ENCODE peak calls at places on chromosomes 4 and X, in ten cellular contexts. O is uterus, G is PC-9, E is fibroblast of lung, M is cardiac muscle cell, R is breast epithelium, B is heart left ventricle, N is mesendoderm, U is colonic mucosa, Z is brain microvascular endothelial cell. K is an unnamed sample.

GRCh38 chr4:152680988-152681731 is 1.4 kb upstream of the TMEM154 start:
- DNase-seq in O (no peak), G (peak; percentile 85), E (peak; percentile 95), M (no peak), R (no peak), B (no peak), N (peak; percentile 93), U (no peak), Z (peak; percentile 82), K (peak; percentile 88)

GRCh38 chr4:173420821-173421220 is 21.9 kb upstream of the SCRG1 start:
- DNase-seq in O (no peak), G (no peak), E (peak; percentile 82), M (no peak), R (no peak), B (no peak), N (no peak), U (no peak), Z (no peak), K (no peak)

GRCh38 chrX:74493806-74494205 is 72.5 kb downstream of the SLC16A2 start:
- DNase-seq in O (no peak), G (no peak), E (no peak), M (no peak), R (no peak), B (no peak), N (no peak), U (no peak), Z (no peak), K (no peak)

GRCh38 chrX:130086414-130087207 is 23.7 kb downstream of the ELF4 start:
- DNase-seq in O (no peak), G (no peak), E (no peak), M (no peak), R (no peak), B (no peak), N (no peak), U (no peak), Z (no peak), K (no peak)

GRCh38 chrX:151753313-151754041 is 18.9 kb downstream of the CNGA2 start:
- DNase-seq in O (peak; percentile 59), G (peak; percentile 79), E (peak; percentile 58), M (peak; percentile 73), R (peak; percentile 59), B (peak; percentile 49), N (peak; percentile 59), U (peak; percentile 34), Z (peak; percentile 40), K (no peak)

GRCh38 chrX:68133181-68133580 is 300.1 kb downstream of the OPHN1 start:
- DNase-seq in O (no peak), G (no peak), E (no peak), M (no peak), R (no peak), B (no peak), N (no peak), U (no peak), Z (no peak), K (no peak)

GRCh38 chrX:14354541-14354940 is 174.8 kb upstream of the GLRA2 start:
- DNase-seq in O (no peak), G (no peak), E (no peak), M (no peak), R (no peak), B (no peak), N (no peak), U (no peak), Z (peak; percentile 24), K (no peak)

GRCh38 chr4:52572936-52573485 is 86.1 kb downstream of the USP46 start:
- DNase-seq in O (no peak), G (no peak), E (peak; percentile 88), M (no peak), R (no peak), B (no peak), N (no peak), U (no peak), Z (no peak), K (no peak)

DNA sequence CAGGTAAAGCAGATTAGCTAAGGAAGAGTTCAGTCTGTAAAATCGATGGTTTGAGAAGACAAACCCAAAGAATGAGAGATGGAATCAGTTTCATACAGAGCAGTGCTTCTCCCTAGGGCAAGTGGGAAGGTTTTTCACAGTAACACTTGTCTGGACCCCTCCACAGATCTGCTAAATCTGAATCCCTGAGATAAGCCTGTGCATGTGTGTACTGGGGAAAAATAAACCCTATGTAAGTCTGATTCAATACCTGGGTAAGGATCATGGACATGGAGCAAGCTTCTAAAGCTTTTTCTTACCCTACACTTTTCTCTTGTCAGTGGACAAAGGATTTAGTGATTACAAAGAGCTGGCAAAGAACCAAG is 13.6 kb downstream of the ELOVL6 start:
- DNase-seq in O (no peak), G (no peak), E (no peak), M (no peak), R (no peak), B (no peak), N (no peak), U (no peak), Z (no peak), K (no peak)
- H3K36me3 ChIP-seq in O (no peaks in the 10 kb centered on the region), G (no peaks in the 10 kb centered on the region), E (no peaks in the 10 kb centered on the region), M (no peaks in the 10 kb centered on the region), R (no peaks in the 10 kb centered on the region), B (no peaks in the 10 kb centered on the region), N (no peaks in the 10 kb centered on the region), U (no peaks in the 10 kb centered on the region), Z (no peaks in the 10 kb centered on the region), K (no peaks in the 10 kb centered on the region)

GRCh38 chr4:4416981-4417380 is 30.1 kb downstream of the NSG1 start:
- DNase-seq in O (no peak), G (no peak), E (no peak), M (no peak), R (no peak), B (no peak), N (no peak), U (no peak), Z (no peak), K (no peak)

GRCh38 chr4:4417886-4418285 is 31.0 kb downstream of the NSG1 start:
- DNase-seq in O (no peak), G (no peak), E (no peak), M (no peak), R (peak; percentile 30), B (peak; percentile 6), N (no peak), U (no peak), Z (no peak), K (no peak)

GRCh38 chr4:4419896-4420295 is 33.0 kb downstream of the NSG1 start:
- DNase-seq in O (peak; percentile 5), G (no peak), E (no peak), M (no peak), R (peak; percentile 36), B (peak; percentile 10), N (no peak), U (no peak), Z (no peak), K (no peak)

GRCh38 chr4:4420421-4420820 is 33.5 kb downstream of the NSG1 start:
- DNase-seq in O (peak; percentile 3), G (no peak), E (no peak), M (no peak), R (peak; percentile 31), B (no peak), N (no peak), U (no peak), Z (no peak), K (no peak)

DNA sequence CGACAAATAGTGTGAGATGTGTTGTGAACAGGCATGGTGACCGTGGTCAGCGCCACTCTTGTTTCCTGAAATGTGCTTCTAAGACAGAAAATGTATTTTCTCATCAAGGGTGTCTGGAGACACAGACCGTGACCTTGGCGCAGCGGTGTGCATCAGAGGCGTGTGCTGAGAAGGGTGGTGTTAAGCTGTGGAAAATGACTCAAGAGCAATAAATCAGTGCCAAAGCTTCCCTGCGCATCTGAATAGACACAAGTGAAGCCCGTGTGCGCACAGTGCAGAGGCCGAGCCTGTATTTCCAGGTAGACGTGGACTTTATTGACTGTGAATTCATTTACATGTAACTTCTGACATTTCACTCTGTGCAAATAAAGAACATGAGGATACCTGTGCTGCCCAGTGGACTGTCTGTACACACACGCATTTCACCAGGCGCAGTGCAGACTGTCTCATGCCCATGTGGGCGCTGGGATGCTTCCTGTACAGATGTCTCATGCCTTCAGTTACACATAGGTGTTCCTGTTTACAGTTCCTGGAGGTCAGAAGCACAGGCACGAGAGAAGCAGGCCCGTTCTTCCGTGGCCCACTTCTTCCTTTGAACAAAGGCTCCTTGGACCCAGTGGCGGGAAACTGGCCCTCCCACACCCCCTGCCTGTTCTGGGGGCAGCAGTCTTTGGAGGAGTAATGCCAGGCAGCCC is 31.9 kb downstream of the NSG1 start:
- DNase-seq in O (no peak), G (no peak), E (no peak), M (no peak), R (peak; percentile 19), B (peak; percentile 9), N (no peak), U (no peak), Z (no peak), K (peak; percentile 10)
- H3K36me3 ChIP-seq in O (no peaks in the 10 kb centered on the region), G (no peaks in the 10 kb centered on the region), E (peaks cover 8% of the 10 kb centered on the region), M (peaks cover 17% of the 10 kb centered on the region), R (no peaks in the 10 kb centered on the region), B (peaks cover 62% of the 10 kb centered on the region), N (no peaks in the 10 kb centered on the region), U (peaks cover 10% of the 10 kb centered on the region), Z (peaks cover 20% of the 10 kb centered on the region), K (peaks cover 2% of the 10 kb centered on the region)

DNA sequence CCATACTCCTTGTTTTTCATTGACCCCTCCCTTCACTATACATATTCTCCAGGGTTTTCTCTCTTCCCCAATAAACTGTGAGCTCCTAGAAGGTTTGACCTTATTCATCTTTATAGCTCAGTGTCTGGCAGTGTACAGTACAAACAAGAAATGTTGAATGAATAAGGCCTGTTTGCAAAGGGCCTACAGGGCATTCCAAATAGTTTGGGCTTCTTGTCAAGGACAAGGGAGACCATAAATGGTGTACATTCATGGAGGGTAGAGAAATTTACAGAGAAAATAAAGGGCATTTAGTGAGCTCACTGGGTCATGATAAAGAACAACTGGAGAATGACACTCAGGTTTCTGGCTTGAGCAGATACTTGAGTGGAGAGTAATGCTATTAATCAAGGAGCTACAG is 47.5 kb upstream of the EIF1AX start:
- DNase-seq in O (no peak), G (no peak), E (no peak), M (no peak), R (no peak), B (no peak), N (no peak), U (no peak), Z (no peak), K (no peak)
- H3K36me3 ChIP-seq in O (no peaks in the 10 kb centered on the region), G (no peaks in the 10 kb centered on the region), E (no peaks in the 10 kb centered on the region), M (no peaks in the 10 kb centered on the region), R (no peaks in the 10 kb centered on the region), B (peaks cover 85% of the 10 kb centered on the region), N (no peaks in the 10 kb centered on the region), U (no peaks in the 10 kb centered on the region), Z (no peaks in the 10 kb centered on the region), K (no peaks in the 10 kb centered on the region)

DNA sequence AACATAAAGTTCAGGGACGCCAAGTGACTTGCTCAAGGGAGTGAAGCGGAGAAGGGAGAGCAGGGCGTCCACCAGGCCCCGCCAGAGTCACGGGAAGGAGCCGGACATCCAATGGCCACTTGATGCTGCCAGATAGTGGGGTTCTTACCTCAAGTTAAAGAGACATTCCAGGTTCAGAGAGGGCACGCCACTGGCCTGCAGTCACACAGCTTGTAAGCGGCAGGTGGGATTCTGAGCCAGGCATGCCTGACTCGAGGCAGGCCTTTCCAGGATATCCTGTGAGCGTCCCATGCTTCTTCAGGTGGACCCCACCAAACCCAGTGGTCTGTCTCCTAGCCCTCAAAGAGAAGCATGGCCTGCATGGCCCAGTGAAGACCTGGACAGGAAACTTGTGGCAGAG is 2.4 kb downstream of the MAN2B2 start:
- DNase-seq in O (no peak), G (no peak), E (no peak), M (no peak), R (no peak), B (no peak), N (no peak), U (no peak), Z (no peak), K (no peak)
- H3K36me3 ChIP-seq in O (no peaks in the 10 kb centered on the region), G (no peaks in the 10 kb centered on the region), E (peaks cover 14% of the 10 kb centered on the region), M (peaks cover 6% of the 10 kb centered on the region), R (no peaks in the 10 kb centered on the region), B (peaks cover 32% of the 10 kb centered on the region), N (no peaks in the 10 kb centered on the region), U (peaks cover 4% of the 10 kb centered on the region), Z (peaks cover 20% of the 10 kb centered on the region), K (peaks cover 1% of the 10 kb centered on the region)

GRCh38 chrX:41150043-41150442 is 64.8 kb downstream of the USP9X start:
- DNase-seq in O (no peak), G (no peak), E (no peak), M (no peak), R (no peak), B (no peak), N (no peak), U (no peak), Z (no peak), K (no peak)
- H3K36me3 ChIP-seq in O (no peaks in the 10 kb centered on the region), G (no peaks in the 10 kb centered on the region), E (no peaks in the 10 kb centered on the region), M (peaks cover 54% of the 10 kb centered on the region), R (no peaks in the 10 kb centered on the region), B (peaks cover 87% of the 10 kb centered on the region), N (peaks cover 1% of the 10 kb centered on the region), U (no peaks in the 10 kb centered on the region), Z (peaks cover 2% of the 10 kb centered on the region), K (peaks cover 1% of the 10 kb centered on the region)